ENCODE peak calls at places on chromosomes 11 and 22, in ten cellular contexts. E is NB4, A is body of pancreas, I is breast epithelium, N is B cell, X is cardiac fibroblast, Q is esophagus muscularis mucosa, F is WTC11, G is heart left ventricle, D is fibroblast of pulmonary artery. R is an unnamed sample.

GRCh38 chr11:13019313-13019712 is 10.2 kb downstream of the RASSF10 start:
- DNase-seq in Q (peak), A (no peak), E (no peak), D (no peak), X (no peak), F (no peak), N (no peak), I (no peak), G (no peak), R (no peak)

GRCh38 chr11:35050596-35050995 is 88.4 kb upstream of the CD44 start:
- DNase-seq in E (peak), Q (no peak), F (no peak), N (no peak), G (no peak), D (no peak), A (no peak), X (no peak), I (no peak), R (no peak)

GRCh38 chr22:33210129-33210784 is 152.1 kb upstream of the SYN3 start:
- DNase-seq in X (peak), I (no peak), N (peak), G (no peak), A (peak), E (peak), Q (no peak), F (peak), D (peak), R (peak)

GRCh38 chr22:44455151-44455962 is 42.7 kb downstream of the RTL6 start:
- DNase-seq in X (no peak), D (no peak), E (no peak), G (no peak), N (no peak), F (no peak), Q (peak), I (no peak), A (peak), R (no peak)

GRCh38 chr11:61488651-61489291 is 19.8 kb upstream of the LRRC10B start:
- DNase-seq in D (peak), X (peak), I (peak), A (peak), F (peak), N (no peak), G (peak), E (peak), Q (no peak), R (no peak)

GRCh38 chr11:122874991-122875390 is 7.6 kb upstream of the JHY start:
- DNase-seq in D (no peak), I (no peak), A (no peak), X (no peak), Q (no peak), E (no peak), F (no peak), G (no peak), N (no peak), R (no peak)

GRCh38 chr11:116986521-116987105 is 111.6 kb downstream of the SIK3 start:
- DNase-seq in A (peak), Q (no peak), X (peak), G (no peak), D (peak), I (no peak), E (peak), N (no peak), F (no peak), R (peak)

GRCh38 chr11:11988099-11988651 is 20.3 kb downstream of the DKK3 start:
- DNase-seq in D (peak), F (no peak), N (no peak), A (no peak), I (no peak), E (no peak), X (peak), G (no peak), Q (no peak), R (peak)

GRCh38 chr22:50010676-50011446 is 1.7 kb downstream of the IL17REL start:
- DNase-seq in N (peak), I (no peak), E (no peak), Q (no peak), A (no peak), X (no peak), D (no peak), G (no peak), F (no peak), R (no peak)

GRCh38 chr22:49951678-49951985 is 8.9 kb upstream of the PIM3 start:
- DNase-seq in D (no peak), E (no peak), G (no peak), I (no peak), N (no peak), A (no peak), Q (no peak), F (no peak), X (no peak), R (no peak)

GRCh38 chr22:33677536-33677935 is 242.7 kb downstream of the LARGE1 start:
- DNase-seq in I (no peak), G (no peak), E (no peak), D (no peak), X (no peak), Q (no peak), A (no peak), F (no peak), N (no peak), R (no peak)

GRCh38 chr11:44899959-44900358 is 50.7 kb downstream of the TP53I11 start:
- DNase-seq in I (no peak), A (no peak), G (peak), X (peak), E (peak), D (peak), F (peak), N (no peak), Q (no peak), R (peak)

GRCh38 chr11:88704505-88704904 is 361.3 kb downstream of the GRM5 start:
- DNase-seq in N (no peak), X (no peak), G (no peak), I (no peak), D (peak), F (no peak), Q (no peak), E (peak), A (no peak), R (no peak)

GRCh38 chr22:19120829-19121630 is 1.2 kb downstream of the DGCR2 start:
- DNase-seq in X (peak), F (no peak), Q (no peak), I (peak), G (peak), E (no peak), A (peak), N (no peak), D (peak), R (peak)

GRCh38 chr11:69760319-69760718 is 14.8 kb downstream of the FGF4 start:
- DNase-seq in D (no peak), E (no peak), N (no peak), F (no peak), A (no peak), G (no peak), I (no peak), Q (no peak), X (no peak), R (no peak)

GRCh38 chr22:31218565-31219262 is 6.6 kb downstream of the LIMK2 start:
- DNase-seq in E (no peak), A (no peak), Q (no peak), F (no peak), G (no peak), I (no peak), X (no peak), N (no peak), D (no peak), R (no peak)

GRCh38 chr11:58745705-58746364 is 14.1 kb upstream of the GLYAT start:
- DNase-seq in E (no peak), G (no peak), A (no peak), I (no peak), D (no peak), X (no peak), Q (no peak), F (no peak), N (no peak), R (no peak)

GRCh38 chr11:116190861-116191260 is 581.9 kb downstream of the BUD13 start:
- DNase-seq in A (no peak), D (no peak), G (no peak), X (no peak), N (no peak), F (no peak), I (no peak), Q (no peak), E (no peak), R (no peak)

GRCh38 chr11:119166368-119167076 is 2.0 kb upstream of the NLRX1 start:
- DNase-seq in Q (no peak), N (no peak), D (peak), A (no peak), E (peak), F (no peak), X (peak), G (no peak), I (no peak), R (peak)

GRCh38 chr11:69529001-69529400 is 47.5 kb downstream of the LINC01488 start:
- DNase-seq in I (peak), D (no peak), N (no peak), X (no peak), F (no peak), G (no peak), Q (no peak), A (no peak), E (no peak), R (no peak)

GRCh38 chr22:46031965-46032851 is 55.2 kb upstream of the WNT7B start:
- DNase-seq in D (no peak), F (peak), Q (no peak), E (peak), A (no peak), I (peak), G (no peak), N (no peak), X (no peak), R (no peak)

GRCh38 chr11:66875376-66875775 is 18.5 kb downstream of the LRFN4 start:
- DNase-seq in E (no peak), X (no peak), A (no peak), G (no peak), D (no peak), Q (no peak), F (no peak), N (no peak), I (no peak), R (no peak)

GRCh38 chr22:28497188-28497587 is 182.5 kb downstream of the TTC28 start:
- DNase-seq in X (peak), D (peak), A (no peak), Q (no peak), I (no peak), F (no peak), E (no peak), N (no peak), G (no peak), R (peak)

GRCh38 chr11:6438979-6439571 is 1.7 kb downstream of the HPX start:
- DNase-seq in D (peak), E (peak), N (no peak), I (no peak), Q (no peak), F (peak), A (peak), G (peak), X (peak), R (peak)

GRCh38 chr22:23556026-23556620 is 24.0 kb downstream of the IGLL1 start:
- DNase-seq in E (no peak), F (no peak), N (peak), Q (no peak), X (no peak), D (no peak), A (no peak), G (no peak), I (no peak), R (no peak)

GRCh38 chr22:47788461-47788860 is 1026.0 kb downstream of the TBC1D22A start:
- DNase-seq in F (no peak), N (no peak), I (no peak), A (no peak), G (no peak), D (no peak), Q (peak), X (no peak), E (no peak), R (no peak)

GRCh38 chr22:37043828-37044538 is 7.6 kb upstream of the KCTD17 start:
- DNase-seq in A (peak), Q (no peak), F (peak), X (peak), I (peak), G (peak), N (peak), E (peak), D (peak), R (peak)

GRCh38 chr11:4991066-4991465 is 3.6 kb upstream of the OR51L1 start:
- DNase-seq in F (no peak), G (no peak), I (no peak), E (peak), D (peak), A (no peak), Q (no peak), N (no peak), X (peak), R (no peak)

GRCh38 chr11:129728571-129728970 is 87.1 kb upstream of the TMEM45B start:
- DNase-seq in N (no peak), G (no peak), Q (no peak), X (no peak), F (no peak), I (no peak), E (no peak), D (no peak), A (peak), R (no peak)

GRCh38 chr11:78742430-78742829 is 167.8 kb upstream of the NARS2 start:
- DNase-seq in D (no peak), I (peak), F (no peak), X (no peak), Q (no peak), G (peak), N (no peak), E (no peak), A (peak), R (no peak)

GRCh38 chr22:17430298-17430900 is 61.1 kb downstream of the CECR2 start:
- DNase-seq in A (peak), E (peak), Q (no peak), G (no peak), X (peak), N (no peak), D (peak), I (no peak), F (no peak), R (no peak)

GRCh38 chr11:58330861-58331260 is 28.0 kb downstream of the OR5B17 start:
- DNase-seq in Q (no peak), E (no peak), G (no peak), A (no peak), D (peak), F (no peak), N (no peak), I (no peak), X (no peak), R (peak)

GRCh38 chr11:20388096-20389055 is 860 bp downstream of the PRMT3 start:
- DNase-seq in N (no peak), A (no peak), X (peak), D (peak), E (peak), F (no peak), G (no peak), Q (no peak), I (no peak), R (no peak)

GRCh38 chr11:72864692-72865655 is 50.8 kb downstream of the ATG16L2 start:
- DNase-seq in N (no peak), I (no peak), D (peak), E (no peak), X (peak), F (no peak), A (no peak), G (peak), Q (no peak), R (peak)

GRCh38 chr11:68025047-68025446 is 5.4 kb upstream of the NDUFS8 start:
- DNase-seq in F (no peak), A (no peak), G (no peak), D (no peak), Q (no peak), X (no peak), I (no peak), E (peak), N (no peak), R (no peak)
- TF ChIP-seq CTCF in F (no peak), A (peak), G (no peak), D (no peak), Q (no peak), X (no peak), I (no peak), E (no peak), N (no peak), R (no peak)

GRCh38 chr11:8604078-8604723 is 10.2 kb upstream of the STK33 start:
- DNase-seq in N (peak), E (peak), X (peak), I (no peak), A (peak), F (peak), Q (peak), D (peak), G (peak), R (peak)
- TF ChIP-seq CTCF in N (peak), E (peak), X (peak), I (no peak), A (peak), F (peak), Q (peak), D (peak), G (peak), R (peak)

DNA sequence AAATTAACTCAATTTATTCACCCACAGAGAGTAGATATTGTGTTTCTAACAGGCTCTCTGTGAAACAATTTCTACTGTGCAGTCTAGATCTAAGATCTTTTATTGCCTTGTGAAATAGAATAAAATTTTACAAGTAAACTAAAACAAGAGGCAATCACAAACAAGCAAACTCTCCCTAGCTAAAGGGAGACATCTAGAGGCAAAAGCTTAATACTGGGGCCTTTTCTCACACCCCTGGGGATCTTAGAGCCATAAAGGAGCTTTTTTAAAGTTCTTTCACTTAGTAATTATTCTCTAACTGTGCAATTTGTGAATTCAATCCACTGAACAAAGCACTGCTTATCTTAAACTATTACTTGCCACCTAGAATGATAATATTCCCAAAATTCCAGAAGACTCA is 19.7 kb downstream of the ALG9 start:
- DNase-seq in X (peak), N (no peak), F (no peak), G (no peak), Q (no peak), E (peak), I (no peak), D (peak), A (no peak), R (peak)
- TF ChIP-seq CTCF in X (peak), N (no peak), F (no peak), G (no peak), Q (no peak), E (peak), I (no peak), D (peak), A (no peak), R (peak)

DNA sequence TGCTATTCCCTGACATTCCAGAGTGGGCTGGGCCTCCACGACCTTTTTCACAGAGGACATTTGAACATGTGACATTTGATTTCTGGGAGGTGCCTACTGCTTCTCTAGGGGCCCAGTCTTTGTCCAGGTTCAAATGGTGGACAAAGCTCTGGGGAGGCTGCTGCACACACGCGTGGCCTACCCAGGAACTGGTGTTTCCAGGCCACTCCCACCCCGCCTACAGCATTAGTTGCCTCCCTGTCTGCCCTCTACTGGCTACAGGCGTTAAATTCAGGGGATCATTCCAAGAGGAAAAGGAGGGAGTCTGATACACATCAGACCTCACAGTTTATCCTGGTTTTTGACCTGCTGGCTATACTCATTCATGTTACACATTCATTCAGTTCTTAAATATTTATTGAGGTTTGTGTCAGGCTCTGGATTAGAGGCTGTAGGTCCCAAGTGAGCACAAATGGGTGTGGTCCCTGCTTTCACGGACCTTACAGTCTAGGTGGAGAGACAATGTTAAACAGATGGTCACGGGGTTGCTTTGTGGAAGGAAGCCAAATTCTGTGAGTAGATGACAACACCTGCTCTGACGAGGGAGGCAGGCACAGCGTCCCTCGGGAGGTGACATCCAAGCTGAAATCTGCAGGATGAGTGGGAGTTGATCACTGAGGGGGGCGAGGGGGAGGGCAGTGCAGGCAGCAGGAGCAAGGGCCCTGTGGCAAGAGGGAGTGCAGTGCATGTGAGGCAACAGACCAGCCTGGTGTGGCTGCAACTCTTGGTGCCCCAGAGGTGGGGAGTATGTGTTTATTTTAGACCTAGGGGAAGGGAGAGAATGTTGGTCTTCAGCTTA is 11.8 kb downstream of the TUB start:
- DNase-seq in A (peak), X (peak), I (peak), F (peak), Q (no peak), E (peak), N (no peak), G (peak), D (peak), R (peak)
- TF ChIP-seq CTCF in A (peak), X (peak), I (no peak), F (peak), Q (peak), E (peak), N (no peak), G (peak), D (peak), R (peak)

DNA sequence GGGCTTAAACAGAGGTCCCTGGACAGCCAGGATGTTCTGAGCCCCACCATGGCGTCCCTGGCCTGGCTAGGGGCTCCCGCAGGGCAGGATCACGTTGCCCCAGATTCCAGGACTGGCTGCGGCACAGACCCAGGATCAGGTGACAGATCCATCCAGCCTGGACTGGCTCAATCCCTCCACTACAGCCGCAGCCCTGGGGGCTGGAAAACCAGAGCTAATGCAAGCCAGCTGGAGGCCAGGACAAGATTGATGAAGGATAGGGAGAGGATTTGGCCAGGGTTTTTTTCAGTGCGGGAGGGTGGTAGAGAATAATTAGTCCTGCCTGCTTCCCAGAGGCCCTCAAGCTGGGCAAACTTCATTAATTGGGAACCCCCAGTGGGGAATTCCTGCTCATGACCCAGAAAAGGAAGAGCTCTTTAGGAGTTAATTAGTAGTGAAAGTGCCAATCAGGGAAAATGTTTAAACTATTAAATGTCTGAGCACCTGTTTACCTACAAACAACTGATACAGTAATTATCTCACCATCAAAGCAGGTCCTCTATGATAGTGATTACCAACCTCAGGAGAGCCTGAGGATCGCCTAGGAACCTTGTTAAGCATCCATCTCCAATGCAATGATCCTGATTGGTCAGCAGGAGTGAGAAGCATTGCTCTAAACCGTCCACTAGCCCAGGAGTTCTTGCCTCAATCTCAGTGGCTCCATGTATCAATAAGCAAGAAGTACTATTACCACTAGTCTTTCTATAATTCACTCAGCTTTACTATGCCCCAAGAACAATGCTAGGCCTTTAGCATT is 33.0 kb upstream of the MYOD1 start:
- DNase-seq in X (no peak), I (no peak), A (no peak), D (no peak), Q (peak), F (peak), N (no peak), G (no peak), E (no peak), R (peak)
- TF ChIP-seq CTCF in X (no peak), I (no peak), A (no peak), D (no peak), Q (no peak), F (no peak), N (no peak), G (no peak), E (no peak), R (no peak)

GRCh38 chr11:2277933-2278523 is 7.6 kb upstream of the ASCL2 start:
- DNase-seq in X (no peak), E (no peak), G (no peak), N (no peak), F (no peak), Q (peak), D (no peak), I (no peak), A (no peak), R (no peak)
- TF ChIP-seq CTCF in X (no peak), E (no peak), G (no peak), N (no peak), F (no peak), Q (no peak), D (no peak), I (no peak), A (no peak), R (no peak)

R was measured in HFFc6.